ENCODE peak calls at places on chromosomes 4 and X, in five cellular contexts. E is K562, T is SK-N-SH, D is HepG2, J is GM12878. V is an unnamed sample.

GRCh38 chrX:87727615-87728014 is 210.0 kb downstream of the KLHL4 start:
- DNase-seq in D (no peak), E (no peak), J (no peak), T (no peak), V (no peak)

GRCh38 chr4:174314770-174315169 is 31.1 kb downstream of the CEP44 start:
- DNase-seq in E (no peak), D (no peak), J (no peak), T (no peak), V (peak)

GRCh38 chr4:34182346-34182745 is 2062.0 kb downstream of the ARAP2 start:
- DNase-seq in D (no peak), J (no peak), E (no peak), T (no peak), V (peak)

GRCh38 chrX:107659768-107660167 is 31.5 kb downstream of the PRPS1 start:
- DNase-seq in E (peak), T (peak), D (peak), J (no peak), V (peak)

GRCh38 chr4:109912706-109913621 is at the start of gene EGF:
- DNase-seq in D (no peak), E (peak), T (no peak), J (no peak), V (peak)

GRCh38 chr4:159250751-159251325 is 148.0 kb downstream of the RAPGEF2 start:
- DNase-seq in E (no peak), T (no peak), J (no peak), D (no peak), V (no peak)

GRCh38 chr4:3252831-3253641 is 4.1 kb downstream of the MSANTD1 start:
- DNase-seq in E (no peak), T (no peak), D (no peak), J (no peak), V (no peak)

GRCh38 chrX:115409551-115409950 is 120.0 kb downstream of the LUZP4 start:
- DNase-seq in E (no peak), T (no peak), J (no peak), D (no peak), V (peak)

GRCh38 chrX:31260351-31260750 is 188.5 kb upstream of the FTHL17 start:
- DNase-seq in E (no peak), T (no peak), D (no peak), J (no peak), V (no peak)

GRCh38 chr4:53558061-53558801 is 33.1 kb downstream of the LNX1 start:
- DNase-seq in E (no peak), D (no peak), T (no peak), J (no peak), V (peak)

GRCh38 chr4:60611762-60612496 is 588.2 kb upstream of the ADGRL3 start:
- DNase-seq in E (no peak), J (no peak), T (no peak), D (no peak), V (peak)
- TF ChIP-seq MXI1 in E (no peak), J (no peak), T (no peak), D (no peak), V (no peak)

GRCh38 chr4:139852612-139853269 is 187.1 kb downstream of the MGST2 start:
- DNase-seq in D (no peak), E (no peak), T (no peak), J (no peak), V (no peak)
- TF ChIP-seq MXI1 in D (no peak), E (no peak), T (no peak), J (no peak), V (no peak)

DNA sequence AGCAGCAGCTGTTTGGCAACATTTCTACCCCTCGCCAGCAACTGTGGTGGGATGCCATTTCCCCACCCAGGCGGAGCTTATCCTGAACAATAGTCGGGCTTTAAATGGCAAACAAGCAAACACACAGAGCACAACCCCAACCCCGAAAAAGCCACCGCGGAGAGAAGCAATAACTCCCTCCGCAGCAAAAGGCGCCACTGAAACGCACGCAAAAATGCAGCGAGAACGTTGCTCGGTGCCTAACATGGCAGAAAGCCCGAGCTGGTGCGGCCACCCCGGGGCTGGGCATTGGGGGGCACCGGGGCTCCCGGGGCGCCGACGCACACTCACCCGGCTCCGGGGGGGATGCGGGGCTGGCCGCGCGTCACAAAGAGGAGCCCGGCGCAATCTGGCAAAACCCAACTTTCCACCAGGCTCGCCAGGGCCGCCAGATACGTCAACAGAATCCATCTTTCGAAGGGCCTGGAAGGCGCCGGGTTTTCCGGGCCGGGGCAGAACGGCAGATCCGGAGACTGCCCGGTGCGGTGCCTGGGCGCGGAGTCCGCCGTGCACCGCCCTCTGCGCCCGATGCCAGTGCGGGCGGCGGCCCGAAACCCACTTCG is 818 bp downstream of the RAI2 start:
- DNase-seq in J (no peak), T (peak), D (no peak), E (no peak), V (no peak)
- TF ChIP-seq MXI1 in J (no peak), T (no peak), D (no peak), E (no peak), V (no peak)

GRCh38 chr4:83910693-83911092 is 374.8 kb downstream of the GPAT3 start:
- DNase-seq in J (no peak), E (no peak), T (no peak), D (no peak), V (no peak)

GRCh38 chr4:83905952-83906351 is 370.0 kb downstream of the GPAT3 start:
- DNase-seq in J (no peak), D (peak), T (no peak), E (no peak), V (no peak)

DNA sequence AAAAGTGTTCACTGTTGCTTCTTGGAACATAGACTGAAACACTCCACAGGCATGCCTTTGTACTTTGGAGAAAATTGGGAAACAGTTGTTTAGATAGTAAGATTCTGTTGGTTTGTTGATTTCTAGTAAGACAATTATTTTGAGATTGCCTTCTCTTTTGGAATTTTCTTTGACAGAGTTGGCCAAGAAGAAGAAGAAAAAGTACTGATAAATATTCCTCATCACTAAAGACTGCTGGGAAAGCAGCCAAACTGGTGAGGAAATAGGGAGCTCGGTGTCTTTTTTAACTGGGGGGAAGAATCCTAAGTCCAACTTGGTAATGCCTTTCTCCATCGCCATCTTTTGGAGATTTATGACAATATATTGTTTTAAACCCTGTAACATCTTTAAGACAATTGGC is 370.7 kb downstream of the GPAT3 start:
- DNase-seq in T (no peak), E (no peak), D (no peak), J (no peak), V (peak)
- TF ChIP-seq MXI1 in T (no peak), E (no peak), D (no peak), J (no peak), V (no peak)

DNA sequence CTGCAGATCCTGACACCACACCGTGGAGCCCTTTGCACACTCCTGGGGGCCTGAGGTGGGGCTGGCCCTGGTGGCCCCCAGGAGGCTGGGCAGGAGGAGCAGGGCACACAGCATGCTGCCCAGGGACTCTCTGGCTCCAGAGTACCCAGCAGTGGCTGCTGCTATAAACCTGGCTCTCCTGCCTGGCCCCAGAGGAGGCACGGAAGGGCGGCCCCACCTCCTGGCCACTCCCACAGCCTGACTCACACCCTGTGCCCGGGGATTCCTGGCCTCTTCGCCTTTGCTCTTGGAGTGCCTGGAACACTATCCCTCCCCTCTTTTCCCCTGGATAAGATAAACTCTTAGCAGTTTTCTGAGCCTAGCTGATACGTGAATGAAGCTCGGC is at the start of gene PSAPL1:
- DNase-seq in T (peak), D (peak), E (peak), J (no peak), V (peak)
- TF ChIP-seq MXI1 in T (no peak), D (no peak), E (no peak), J (no peak), V (no peak)

DNA sequence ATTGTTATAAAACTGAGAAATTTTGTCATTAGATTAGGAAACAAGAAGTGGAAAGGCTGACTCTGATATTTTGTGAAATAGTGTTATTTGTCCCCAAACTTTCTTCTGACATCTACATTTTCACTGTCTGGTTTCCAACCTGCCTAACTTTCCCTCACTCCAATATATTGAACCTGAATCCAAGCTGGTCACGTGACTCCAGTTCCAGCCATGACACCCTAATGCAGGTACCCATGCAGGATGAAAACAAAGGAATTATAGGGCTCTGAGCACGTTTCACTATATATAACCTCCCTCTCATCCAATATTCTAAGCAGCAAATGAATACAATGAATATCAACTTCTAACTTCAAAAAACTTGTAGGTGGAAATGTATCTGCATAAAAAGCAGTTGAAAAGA is 231.6 kb downstream of the TLL1 start:
- DNase-seq in T (no peak), J (no peak), E (no peak), D (no peak), V (no peak)
- TF ChIP-seq MXI1 in T (no peak), J (no peak), E (no peak), D (no peak), V (no peak)

DNA sequence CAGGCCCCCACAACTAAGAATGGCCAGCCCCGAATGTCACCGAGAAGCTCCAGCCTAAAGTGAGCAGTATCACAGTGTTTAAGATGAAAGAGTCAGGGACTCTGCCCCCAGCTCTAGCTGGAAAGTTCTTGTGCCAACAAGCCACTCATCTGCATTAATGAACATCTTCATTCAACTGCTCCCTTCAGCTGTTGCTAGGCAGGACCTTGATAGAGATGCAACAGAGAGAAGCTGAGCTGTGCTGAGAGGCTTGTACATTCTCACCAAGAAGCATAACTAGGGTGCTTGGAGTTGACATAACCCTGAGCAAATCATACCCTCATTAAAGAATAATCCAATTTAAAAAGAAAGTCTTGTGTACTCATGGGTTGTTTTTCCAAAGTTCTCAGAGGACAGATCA is 63.3 kb downstream of the ATXN3L start:
- DNase-seq in T (no peak), J (peak), E (no peak), D (no peak), V (no peak)
- TF ChIP-seq MXI1 in T (no peak), J (no peak), E (no peak), D (no peak), V (no peak)